ENCODE peak calls at places on chromosomes 1 and 21, in five cellular contexts. L, I, P, W and N are unnamed samples. For H3K4me1, the result is how much of the 10 kb centered on the place peaks cover.

GRCh38 chr1:160665330-160666078 is 18.7 kb upstream of the SLAMF1 start:
- DNase-seq in L (peak), I (peak), P (no peak), W (peak), N (peak)

GRCh38 chr21:36388835-36389234 is 3.6 kb downstream of the CHAF1B start:
- DNase-seq in L (no peak), I (no peak), P (no peak), W (no peak), N (no peak)

GRCh38 chr1:17372955-17373354 is 959 bp downstream of the PADI6 start:
- DNase-seq in L (no peak), I (no peak), P (no peak), W (no peak), N (no peak)

GRCh38 chr21:29022141-29022540 is 2.3 kb upstream of the USP16 start:
- DNase-seq in L (no peak), I (no peak), P (no peak), W (no peak), N (no peak)

GRCh38 chr1:16112558-16113555 is 39.4 kb upstream of the FAM131C start:
- DNase-seq in L (peak), I (no peak), P (no peak), W (no peak), N (peak)

GRCh38 chr1:24928631-24929090 is 1.4 kb downstream of the RUNX3 start:
- DNase-seq in L (no peak), I (no peak), P (no peak), W (no peak), N (peak)

GRCh38 chr1:41282679-41283317 is 40.7 kb upstream of the SCMH1 start:
- DNase-seq in L (peak), I (peak), P (peak), W (peak), N (no peak)

GRCh38 chr1:225481738-225482137 is 53.9 kb upstream of the LBR start:
- DNase-seq in L (no peak), I (no peak), P (no peak), W (no peak), N (no peak)

GRCh38 chr21:34630536-34631143 is 15.7 kb upstream of the RCAN1 start:
- DNase-seq in L (no peak), I (peak), P (peak), W (peak), N (no peak)

GRCh38 chr21:16913010-16913409 is 599.8 kb upstream of the CXADR start:
- DNase-seq in L (no peak), I (no peak), P (no peak), W (no peak), N (no peak)

GRCh38 chr1:93638981-93639380 is 42.7 kb downstream of the BCAR3 start:
- DNase-seq in L (no peak), I (no peak), P (no peak), W (no peak), N (no peak)

GRCh38 chr1:181397841-181398240 is 85.5 kb upstream of the CACNA1E start:
- DNase-seq in L (no peak), I (no peak), P (no peak), W (no peak), N (no peak)

GRCh38 chr1:41582351-41582750 is 97.9 kb upstream of the EDN2 start:
- DNase-seq in L (no peak), I (no peak), P (no peak), W (no peak), N (no peak)

GRCh38 chr1:228456252-228457016 is 30.7 kb upstream of the RNF187 start:
- DNase-seq in L (no peak), I (no peak), P (no peak), W (no peak), N (no peak)

GRCh38 chr1:228457017-228457395 is 30.2 kb upstream of the RNF187 start:
- DNase-seq in L (no peak), I (no peak), P (no peak), W (no peak), N (no peak)

GRCh38 chr1:228459091-228459993 is 27.8 kb upstream of the RNF187 start:
- DNase-seq in L (peak), I (peak), P (peak), W (peak), N (peak)

GRCh38 chr1:228455715-228456114 is 31.5 kb upstream of the RNF187 start:
- DNase-seq in L (no peak), I (no peak), P (no peak), W (no peak), N (no peak)

DNA sequence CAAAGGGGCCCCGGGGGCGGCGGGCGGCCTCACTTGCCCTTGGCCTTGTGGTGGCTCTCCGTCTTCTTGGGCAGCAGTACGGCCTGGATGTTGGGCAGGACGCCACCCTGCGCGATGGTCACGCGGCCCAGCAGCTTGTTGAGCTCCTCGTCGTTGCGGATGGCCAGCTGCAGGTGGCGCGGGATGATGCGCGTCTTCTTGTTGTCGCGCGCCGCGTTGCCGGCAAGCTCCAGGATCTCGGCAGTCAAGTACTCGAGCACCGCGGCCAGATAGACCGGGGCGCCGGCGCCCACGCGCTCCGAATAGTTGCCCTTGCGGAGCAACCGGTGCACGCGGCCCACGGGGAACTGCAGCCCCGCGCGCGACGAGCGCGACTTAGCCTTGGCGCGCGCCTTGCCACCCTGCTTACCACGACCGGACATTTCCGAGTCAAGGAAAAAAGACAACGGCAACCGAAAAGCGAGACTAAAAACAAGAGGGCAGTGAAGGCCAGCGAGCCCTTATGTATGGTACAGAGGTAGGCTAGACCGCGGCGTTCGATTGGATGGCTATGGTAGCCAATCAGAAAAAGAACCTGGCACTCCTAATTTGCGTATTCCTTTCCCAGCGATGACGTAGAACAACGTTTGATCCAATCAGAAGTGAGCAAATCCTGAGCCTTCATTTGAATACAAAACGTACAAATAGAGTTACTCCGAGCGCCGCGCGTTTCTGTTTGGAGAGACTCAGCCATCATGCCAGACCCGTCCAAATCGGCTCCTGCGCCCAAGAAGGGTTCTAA is 29.6 kb upstream of the RNF187 start:
- DNase-seq in L (peak), I (peak), P (peak), W (peak), N (peak)
- TF ChIP-seq POLR2A in L (peak), I (peak), P (peak), W (peak), N (no peak)

DNA sequence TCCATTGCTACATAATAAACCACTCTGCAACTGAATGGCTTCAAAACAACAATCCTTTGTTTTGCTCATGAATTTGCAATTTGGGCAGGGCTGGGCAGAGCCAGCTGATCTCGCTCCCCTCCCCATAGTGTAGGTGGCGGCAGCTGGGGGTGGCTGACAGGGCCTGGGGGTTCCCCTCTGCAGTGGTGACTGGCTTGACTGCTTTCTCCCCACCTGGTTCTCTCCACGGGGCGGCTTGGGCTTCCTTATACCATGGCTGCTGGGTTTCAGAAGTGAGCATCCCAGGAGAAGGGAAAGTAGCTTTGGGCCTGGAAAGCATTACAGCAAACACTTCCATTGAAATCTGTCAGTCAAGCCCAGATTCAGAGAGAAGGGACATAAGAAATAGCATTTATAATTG is 129.7 kb upstream of the ZBTB40 start:
- DNase-seq in L (no peak), I (no peak), P (no peak), W (no peak), N (no peak)
- H3K4me1 ChIP-seq in L (under half), I (under half), P (under half), W (under half), N (under half)

GRCh38 chr1:202302166-202302565 is 39.6 kb downstream of the UBE2T start:
- DNase-seq in L (no peak), I (no peak), P (no peak), W (no peak), N (no peak)
- TF ChIP-seq POLR2A in L (no peak), I (no peak), P (no peak), W (no peak), N (no peak)

GRCh38 chr1:67072749-67073148 is 18.8 kb upstream of the SLC35D1 start:
- DNase-seq in L (no peak), I (no peak), P (no peak), W (no peak), N (no peak)
- H3K4me1 ChIP-seq in L (under half), I (under half), P (under half), W (under half), N (under half)

DNA sequence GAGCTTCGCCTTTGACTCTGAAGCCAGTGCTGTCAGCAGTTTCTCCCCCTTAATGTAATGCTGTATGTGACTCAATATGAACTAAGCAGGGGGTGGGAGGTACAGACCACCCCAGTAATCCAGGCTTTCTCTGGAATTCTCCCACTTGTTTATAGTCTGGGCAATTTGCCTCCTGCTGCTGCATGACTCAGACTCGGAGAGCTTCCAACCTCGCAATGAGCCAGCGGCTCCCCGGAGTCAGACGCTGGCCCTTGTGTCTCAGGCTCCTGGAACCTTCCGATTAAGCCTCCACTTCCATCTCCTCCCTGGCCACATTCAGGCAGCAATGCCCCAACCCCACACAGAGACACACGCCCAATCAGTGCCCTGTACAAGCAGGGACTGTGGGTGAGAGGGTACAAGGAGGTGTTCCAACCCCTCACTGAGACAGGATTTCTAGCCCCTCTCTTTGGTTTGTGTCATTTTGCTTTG is 471.7 kb upstream of the VAMP3 start:
- DNase-seq in L (peak), I (peak), P (peak), W (peak), N (no peak)
- TF ChIP-seq POLR2A in L (no peak), I (peak), P (no peak), W (no peak), N (no peak)

GRCh38 chr1:23696335-23696989 is 4.9 kb downstream of the RPL11 start:
- DNase-seq in L (no peak), I (no peak), P (no peak), W (no peak), N (no peak)

GRCh38 chr1:23694371-23694770 is 2.8 kb downstream of the RPL11 start:
- DNase-seq in L (no peak), I (no peak), P (no peak), W (no peak), N (no peak)

GRCh38 chr1:23693599-23693998 is 2.0 kb downstream of the RPL11 start:
- DNase-seq in L (no peak), I (no peak), P (no peak), W (no peak), N (no peak)

GRCh38 chr1:23698466-23698865 is 6.9 kb downstream of the RPL11 start:
- DNase-seq in L (no peak), I (no peak), P (no peak), W (no peak), N (no peak)

DNA sequence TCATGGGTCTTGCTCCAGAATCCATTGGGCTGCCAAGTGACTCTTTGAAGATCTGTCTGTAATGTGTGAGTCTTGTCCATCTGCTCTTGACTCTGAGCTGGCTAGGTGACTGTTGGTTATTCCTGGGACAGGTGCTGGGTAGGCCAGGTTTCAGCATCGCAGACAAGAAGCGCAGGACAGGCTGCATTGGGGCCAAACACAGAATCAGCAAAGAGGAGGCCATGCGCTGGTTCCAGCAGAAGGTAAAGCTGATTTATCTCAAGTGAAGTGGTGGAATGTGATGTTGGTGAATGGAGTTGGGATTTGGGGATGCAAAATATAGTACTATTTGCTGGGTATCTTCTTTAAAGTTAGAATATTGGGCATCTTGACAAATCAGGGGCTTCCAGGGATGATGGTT is 4.1 kb downstream of the RPL11 start:
- DNase-seq in L (no peak), I (no peak), P (no peak), W (no peak), N (no peak)
- H3K4me1 ChIP-seq in L (under half), I (under half), P (under half), W (under half), N (under half)

DNA sequence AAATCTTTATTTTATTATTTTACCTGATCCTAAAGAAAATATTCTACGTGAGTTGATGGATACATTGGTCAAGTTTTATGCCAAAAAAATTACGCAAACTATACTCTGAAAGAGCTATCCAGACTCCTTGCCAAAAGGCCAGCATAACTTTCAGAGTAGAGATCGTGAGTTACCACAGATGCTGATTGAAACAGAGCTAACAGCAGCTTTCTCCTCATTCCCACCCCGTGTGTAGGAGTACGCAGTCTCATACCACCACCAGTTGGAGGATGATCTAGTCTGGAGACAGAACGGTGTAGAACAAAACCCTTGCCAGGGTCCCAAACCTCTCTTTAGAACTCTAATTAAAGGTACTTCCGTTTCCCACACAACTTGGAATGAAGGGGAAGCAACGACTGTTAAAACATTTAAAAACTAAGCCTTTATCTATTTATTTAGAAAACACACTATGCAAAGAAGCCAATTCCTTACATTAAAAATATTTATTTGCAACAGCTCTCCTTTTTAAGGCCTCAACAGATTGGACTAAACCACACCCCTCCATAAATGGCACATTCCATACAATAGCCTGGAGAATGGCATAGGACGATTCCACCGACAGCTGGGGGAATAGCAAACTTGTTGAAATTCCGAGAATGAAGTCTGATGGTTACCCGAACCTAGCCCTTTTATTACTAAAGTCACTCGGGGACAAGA is 1.4 kb downstream of the NUCKS1 start:
- DNase-seq in L (no peak), I (peak), P (no peak), W (peak), N (no peak)
- TF ChIP-seq POLR2A in L (no peak), I (no peak), P (no peak), W (no peak), N (no peak)

DNA sequence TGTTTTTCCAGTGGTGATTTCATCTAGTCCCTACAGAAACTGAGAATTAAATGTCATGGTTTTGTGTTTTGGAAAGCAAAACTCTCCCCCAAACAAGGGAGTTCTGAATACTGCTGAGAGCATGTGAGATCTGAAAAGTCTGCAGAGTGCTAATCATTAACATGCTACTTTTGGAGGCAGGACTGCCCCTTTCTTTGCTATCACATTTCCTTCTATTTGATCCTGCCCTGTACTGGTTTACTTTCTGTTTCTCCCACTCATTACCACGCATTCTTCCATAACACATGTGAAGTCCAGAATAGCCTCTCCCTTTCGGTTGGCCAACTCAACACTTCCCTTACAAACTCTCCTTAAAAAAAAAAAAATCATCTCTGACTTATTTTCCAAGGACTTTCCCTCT is 63.6 kb downstream of the GADD45A start:
- DNase-seq in L (no peak), I (no peak), P (no peak), W (no peak), N (no peak)
- H3K4me1 ChIP-seq in L (under half), I (under half), P (half or more), W (under half), N (under half)

DNA sequence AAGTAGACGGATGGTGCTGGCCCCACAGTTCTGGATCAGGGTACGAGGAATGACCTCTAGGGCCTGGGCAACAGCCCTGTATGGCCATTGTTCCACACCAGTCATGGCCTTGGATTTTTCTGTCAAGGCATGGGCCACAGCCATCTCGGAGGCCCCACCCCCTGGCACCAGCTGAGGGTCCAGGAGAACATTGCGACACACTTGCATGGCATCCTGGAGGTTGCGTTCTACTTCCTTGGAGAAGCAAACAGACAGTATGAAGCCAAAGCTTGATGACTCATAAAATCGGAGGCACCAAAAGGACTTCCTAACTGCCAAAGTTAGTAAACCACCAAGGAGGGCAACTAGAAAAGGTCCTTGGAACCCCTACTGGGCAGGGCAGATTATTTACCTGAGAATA is 11.9 kb upstream of the VHLL start:
- DNase-seq in L (no peak), I (peak), P (no peak), W (no peak), N (no peak)
- TF ChIP-seq POLR2A in L (no peak), I (no peak), P (no peak), W (no peak), N (no peak)

GRCh38 chr1:28564310-28564709 is 11.4 kb downstream of the TRNAU1AP start:
- DNase-seq in L (no peak), I (no peak), P (no peak), W (no peak), N (no peak)
- H3K4me1 ChIP-seq in L (under half), I (under half), P (under half), W (under half), N (under half)